ENCODE peak calls at places on chromosomes 13 and 19, in ten cellular contexts. One of them, this sample, is unnamed.

GRCh38 chr19:46990998-46991676 is 28.5 kb upstream of the NPAS1 start:
- DNase-seq in GM12864: peak; percentile 22
- DNase-seq in sciatic nerve: peak; percentile 93
- DNase-seq in stimulated activated CD4-positive, alpha-beta T cell treated with anti-CD3 and anti-CD28 coated beads, Interleukin-4, amount 100 ng/mL, for 48 hours: peak; percentile 58
- DNase-seq in SW480: peak; percentile 82
- DNase-seq in nephron progenitor cell: peak; percentile 79
- DNase-seq in AG04450: peak; percentile 74
- DNase-seq in CD8-positive, alpha-beta T cell: peak; percentile 37
- DNase-seq in NCI-H524: peak; percentile 71
- DNase-seq in left ventricle myocardium inferior: peak; percentile 83
- DNase-seq in this sample: peak; percentile 94

GRCh38 chr13:27919299-27919933 is 384 bp upstream of the PDX1 start:
- DNase-seq in GM12864: no peak
- DNase-seq in sciatic nerve: no peak
- DNase-seq in stimulated activated CD4-positive, alpha-beta T cell treated with anti-CD3 and anti-CD28 coated beads, Interleukin-4, amount 100 ng/mL, for 48 hours: no peak
- DNase-seq in SW480: no peak
- DNase-seq in nephron progenitor cell: no peak
- DNase-seq in AG04450: no peak
- DNase-seq in CD8-positive, alpha-beta T cell: no peak
- DNase-seq in NCI-H524: no peak
- DNase-seq in left ventricle myocardium inferior: no peak
- DNase-seq in this sample: no peak

GRCh38 chr13:95276119-95276505 is 25.1 kb downstream of the ABCC4 start:
- DNase-seq in GM12864: no peak
- DNase-seq in sciatic nerve: no peak
- DNase-seq in stimulated activated CD4-positive, alpha-beta T cell treated with anti-CD3 and anti-CD28 coated beads, Interleukin-4, amount 100 ng/mL, for 48 hours: no peak
- DNase-seq in SW480: no peak
- DNase-seq in nephron progenitor cell: no peak
- DNase-seq in AG04450: no peak
- DNase-seq in CD8-positive, alpha-beta T cell: no peak
- DNase-seq in NCI-H524: no peak
- DNase-seq in left ventricle myocardium inferior: no peak
- DNase-seq in this sample: no peak

GRCh38 chr13:86795858-86796257 is 875.3 kb upstream of the SLITRK5 start:
- DNase-seq in GM12864: no peak
- DNase-seq in sciatic nerve: no peak
- DNase-seq in stimulated activated CD4-positive, alpha-beta T cell treated with anti-CD3 and anti-CD28 coated beads, Interleukin-4, amount 100 ng/mL, for 48 hours: no peak
- DNase-seq in SW480: no peak
- DNase-seq in nephron progenitor cell: no peak
- DNase-seq in AG04450: no peak
- DNase-seq in CD8-positive, alpha-beta T cell: no peak
- DNase-seq in NCI-H524: no peak
- DNase-seq in left ventricle myocardium inferior: no peak
- DNase-seq in this sample: no peak

GRCh38 chr19:42452590-42452989 is 9.8 kb upstream of the CXCL17 start:
- DNase-seq in GM12864: no peak
- DNase-seq in sciatic nerve: no peak
- DNase-seq in stimulated activated CD4-positive, alpha-beta T cell treated with anti-CD3 and anti-CD28 coated beads, Interleukin-4, amount 100 ng/mL, for 48 hours: no peak
- DNase-seq in SW480: no peak
- DNase-seq in nephron progenitor cell: no peak
- DNase-seq in AG04450: no peak
- DNase-seq in CD8-positive, alpha-beta T cell: no peak
- DNase-seq in NCI-H524: no peak
- DNase-seq in left ventricle myocardium inferior: no peak
- DNase-seq in this sample: no peak

GRCh38 chr19:34274827-34275625 is 20.7 kb downstream of the GARRE1 start:
- DNase-seq in GM12864: no peak
- DNase-seq in sciatic nerve: no peak
- DNase-seq in stimulated activated CD4-positive, alpha-beta T cell treated with anti-CD3 and anti-CD28 coated beads, Interleukin-4, amount 100 ng/mL, for 48 hours: no peak
- DNase-seq in SW480: peak; percentile 82
- DNase-seq in nephron progenitor cell: no peak
- DNase-seq in AG04450: peak; percentile 72
- DNase-seq in CD8-positive, alpha-beta T cell: no peak
- DNase-seq in NCI-H524: no peak
- DNase-seq in left ventricle myocardium inferior: no peak
- DNase-seq in this sample: no peak

GRCh38 chr19:48836089-48837017 is at the start of gene HSD17B14:
- DNase-seq in GM12864: no peak
- DNase-seq in sciatic nerve: peak; percentile 72
- DNase-seq in stimulated activated CD4-positive, alpha-beta T cell treated with anti-CD3 and anti-CD28 coated beads, Interleukin-4, amount 100 ng/mL, for 48 hours: no peak
- DNase-seq in SW480: no peak
- DNase-seq in nephron progenitor cell: peak; percentile 71
- DNase-seq in AG04450: no peak
- DNase-seq in CD8-positive, alpha-beta T cell: no peak
- DNase-seq in NCI-H524: peak; percentile 66
- DNase-seq in left ventricle myocardium inferior: no peak
- DNase-seq in this sample: no peak

GRCh38 chr19:6639439-6639838 is 30.5 kb downstream of the TNFSF14 start:
- DNase-seq in GM12864: no peak
- DNase-seq in sciatic nerve: no peak
- DNase-seq in stimulated activated CD4-positive, alpha-beta T cell treated with anti-CD3 and anti-CD28 coated beads, Interleukin-4, amount 100 ng/mL, for 48 hours: no peak
- DNase-seq in SW480: no peak
- DNase-seq in nephron progenitor cell: no peak
- DNase-seq in AG04450: no peak
- DNase-seq in CD8-positive, alpha-beta T cell: no peak
- DNase-seq in NCI-H524: no peak
- DNase-seq in left ventricle myocardium inferior: no peak
- DNase-seq in this sample: no peak

GRCh38 chr19:29290853-29291252 is 77.9 kb upstream of the UQCRFS1 start:
- DNase-seq in GM12864: no peak
- DNase-seq in sciatic nerve: no peak
- DNase-seq in stimulated activated CD4-positive, alpha-beta T cell treated with anti-CD3 and anti-CD28 coated beads, Interleukin-4, amount 100 ng/mL, for 48 hours: no peak
- DNase-seq in SW480: no peak
- DNase-seq in nephron progenitor cell: no peak
- DNase-seq in AG04450: no peak
- DNase-seq in CD8-positive, alpha-beta T cell: no peak
- DNase-seq in NCI-H524: no peak
- DNase-seq in left ventricle myocardium inferior: no peak
- DNase-seq in this sample: no peak

GRCh38 chr13:112905086-112905485 is 63.9 kb upstream of the MCF2L start:
- DNase-seq in GM12864: no peak
- DNase-seq in sciatic nerve: no peak
- DNase-seq in stimulated activated CD4-positive, alpha-beta T cell treated with anti-CD3 and anti-CD28 coated beads, Interleukin-4, amount 100 ng/mL, for 48 hours: no peak
- DNase-seq in SW480: no peak
- DNase-seq in nephron progenitor cell: no peak
- DNase-seq in AG04450: no peak
- DNase-seq in CD8-positive, alpha-beta T cell: no peak
- DNase-seq in NCI-H524: no peak
- DNase-seq in left ventricle myocardium inferior: no peak
- DNase-seq in this sample: no peak

GRCh38 chr13:111904701-111905608 is 162.0 kb upstream of the SOX1 start:
- DNase-seq in GM12864: no peak
- DNase-seq in sciatic nerve: peak; percentile 28
- DNase-seq in stimulated activated CD4-positive, alpha-beta T cell treated with anti-CD3 and anti-CD28 coated beads, Interleukin-4, amount 100 ng/mL, for 48 hours: no peak
- DNase-seq in SW480: peak; percentile 35
- DNase-seq in nephron progenitor cell: no peak
- DNase-seq in AG04450: no peak
- DNase-seq in CD8-positive, alpha-beta T cell: no peak
- DNase-seq in NCI-H524: no peak
- DNase-seq in left ventricle myocardium inferior: no peak
- DNase-seq in this sample: peak; percentile 11

GRCh38 chr13:59658736-59659330 is 504.9 kb downstream of the DIAPH3 start:
- DNase-seq in GM12864: no peak
- DNase-seq in sciatic nerve: no peak
- DNase-seq in stimulated activated CD4-positive, alpha-beta T cell treated with anti-CD3 and anti-CD28 coated beads, Interleukin-4, amount 100 ng/mL, for 48 hours: no peak
- DNase-seq in SW480: no peak
- DNase-seq in nephron progenitor cell: no peak
- DNase-seq in AG04450: no peak
- DNase-seq in CD8-positive, alpha-beta T cell: no peak
- DNase-seq in NCI-H524: peak; percentile 61
- DNase-seq in left ventricle myocardium inferior: no peak
- DNase-seq in this sample: no peak

GRCh38 chr13:27556109-27556508 is 64.2 kb downstream of the LNX2 start:
- DNase-seq in GM12864: no peak
- DNase-seq in sciatic nerve: no peak
- DNase-seq in stimulated activated CD4-positive, alpha-beta T cell treated with anti-CD3 and anti-CD28 coated beads, Interleukin-4, amount 100 ng/mL, for 48 hours: no peak
- DNase-seq in SW480: no peak
- DNase-seq in nephron progenitor cell: no peak
- DNase-seq in AG04450: no peak
- DNase-seq in CD8-positive, alpha-beta T cell: no peak
- DNase-seq in NCI-H524: no peak
- DNase-seq in left ventricle myocardium inferior: no peak
- DNase-seq in this sample: peak; percentile 31

GRCh38 chr13:71625694-71626093 is 241.3 kb downstream of the DACH1 start:
- DNase-seq in GM12864: no peak
- DNase-seq in sciatic nerve: no peak
- DNase-seq in stimulated activated CD4-positive, alpha-beta T cell treated with anti-CD3 and anti-CD28 coated beads, Interleukin-4, amount 100 ng/mL, for 48 hours: no peak
- DNase-seq in SW480: no peak
- DNase-seq in nephron progenitor cell: no peak
- DNase-seq in AG04450: peak; percentile 59
- DNase-seq in CD8-positive, alpha-beta T cell: no peak
- DNase-seq in NCI-H524: no peak
- DNase-seq in left ventricle myocardium inferior: no peak
- DNase-seq in this sample: no peak

GRCh38 chr19:42370068-42370520 is 20.0 kb downstream of the CNFN start:
- DNase-seq in GM12864: no peak
- DNase-seq in sciatic nerve: no peak
- DNase-seq in stimulated activated CD4-positive, alpha-beta T cell treated with anti-CD3 and anti-CD28 coated beads, Interleukin-4, amount 100 ng/mL, for 48 hours: no peak
- DNase-seq in SW480: no peak
- DNase-seq in nephron progenitor cell: no peak
- DNase-seq in AG04450: no peak
- DNase-seq in CD8-positive, alpha-beta T cell: no peak
- DNase-seq in NCI-H524: no peak
- DNase-seq in left ventricle myocardium inferior: no peak
- DNase-seq in this sample: no peak

GRCh38 chr13:43872181-43872580 is 7.4 kb downstream of the CCDC122 start:
- DNase-seq in GM12864: no peak
- DNase-seq in sciatic nerve: no peak
- DNase-seq in stimulated activated CD4-positive, alpha-beta T cell treated with anti-CD3 and anti-CD28 coated beads, Interleukin-4, amount 100 ng/mL, for 48 hours: no peak
- DNase-seq in SW480: no peak
- DNase-seq in nephron progenitor cell: no peak
- DNase-seq in AG04450: no peak
- DNase-seq in CD8-positive, alpha-beta T cell: no peak
- DNase-seq in NCI-H524: peak; percentile 86
- DNase-seq in left ventricle myocardium inferior: no peak
- DNase-seq in this sample: no peak

GRCh38 chr19:22532388-22533310 is 101.5 kb upstream of the ZNF492 start:
- DNase-seq in GM12864: no peak
- DNase-seq in sciatic nerve: peak; percentile 72
- DNase-seq in stimulated activated CD4-positive, alpha-beta T cell treated with anti-CD3 and anti-CD28 coated beads, Interleukin-4, amount 100 ng/mL, for 48 hours: no peak
- DNase-seq in SW480: no peak
- DNase-seq in nephron progenitor cell: no peak
- DNase-seq in AG04450: no peak
- DNase-seq in CD8-positive, alpha-beta T cell: no peak
- DNase-seq in NCI-H524: no peak
- DNase-seq in left ventricle myocardium inferior: peak; percentile 64
- DNase-seq in this sample: no peak

GRCh38 chr19:17049711-17050280 is 23.2 kb upstream of the CPAMD8 start:
- DNase-seq in GM12864: no peak
- DNase-seq in sciatic nerve: no peak
- DNase-seq in stimulated activated CD4-positive, alpha-beta T cell treated with anti-CD3 and anti-CD28 coated beads, Interleukin-4, amount 100 ng/mL, for 48 hours: no peak
- DNase-seq in SW480: no peak
- DNase-seq in nephron progenitor cell: no peak
- DNase-seq in AG04450: peak; percentile 41
- DNase-seq in CD8-positive, alpha-beta T cell: no peak
- DNase-seq in NCI-H524: no peak
- DNase-seq in left ventricle myocardium inferior: no peak
- DNase-seq in this sample: peak; percentile 9

GRCh38 chr19:12815088-12815487 is 8.7 kb downstream of the RNASEH2A start:
- DNase-seq in GM12864: no peak
- DNase-seq in sciatic nerve: no peak
- DNase-seq in stimulated activated CD4-positive, alpha-beta T cell treated with anti-CD3 and anti-CD28 coated beads, Interleukin-4, amount 100 ng/mL, for 48 hours: no peak
- DNase-seq in SW480: no peak
- DNase-seq in nephron progenitor cell: no peak
- DNase-seq in AG04450: no peak
- DNase-seq in CD8-positive, alpha-beta T cell: no peak
- DNase-seq in NCI-H524: no peak
- DNase-seq in left ventricle myocardium inferior: no peak
- DNase-seq in this sample: no peak

GRCh38 chr13:25902946-25903345 is 148.9 kb downstream of the SHISA2 start:
- DNase-seq in GM12864: peak; percentile 40
- DNase-seq in sciatic nerve: no peak
- DNase-seq in stimulated activated CD4-positive, alpha-beta T cell treated with anti-CD3 and anti-CD28 coated beads, Interleukin-4, amount 100 ng/mL, for 48 hours: no peak
- DNase-seq in SW480: no peak
- DNase-seq in nephron progenitor cell: no peak
- DNase-seq in AG04450: no peak
- DNase-seq in CD8-positive, alpha-beta T cell: no peak
- DNase-seq in NCI-H524: no peak
- DNase-seq in left ventricle myocardium inferior: no peak
- DNase-seq in this sample: no peak

This sample was measured in HT-29.